ENCODE peak calls at places on chromosomes 6 and 20, in ten cellular contexts. U is psoas muscle; Z is substantia nigra; N is T-helper 2 cell; O is left ventricle myocardium superior; H is HTR-8/SVneo; K is stimulated activated naive CD8-positive, alpha-beta T cell treated with anti-CD3 and anti-CD28 coated beads, Interleukin-15, amount 100 ng/mL, for 72 hours; M is fibroblast of the aortic adventitia; C is central memory CD4-positive, alpha-beta T cell; S is RWPE2. R is an unnamed sample.

GRCh38 chr6:170227521-170227983 is 63.3 kb downstream of the DLL1 start:
- DNase-seq in U (no peak), Z (no peak), N (no peak), O (peak; percentile 17), H (peak; percentile 20), K (no peak), M (no peak), C (no peak), S (no peak), R (no peak)

GRCh38 chr6:22250486-22250885 is 46.4 kb downstream of the PRL start:
- DNase-seq in U (no peak), Z (no peak), N (no peak), O (no peak), H (no peak), K (no peak), M (no peak), C (no peak), S (no peak), R (no peak)

GRCh38 chr6:98041921-98042320 is 758.9 kb upstream of the MMS22L start:
- DNase-seq in U (no peak), Z (no peak), N (no peak), O (no peak), H (no peak), K (no peak), M (no peak), C (no peak), S (no peak), R (no peak)

GRCh38 chr6:11366183-11366933 is 133.9 kb upstream of the NEDD9 start:
- DNase-seq in U (no peak), Z (no peak), N (peak; percentile 38), O (no peak), H (no peak), K (peak; percentile 73), M (no peak), C (peak; percentile 22), S (no peak), R (no peak)

GRCh38 chr20:56630086-56630493 is 984 bp downstream of the TFAP2C start:
- DNase-seq in U (no peak), Z (no peak), N (no peak), O (peak; percentile 36), H (peak; percentile 99), K (peak; percentile 23), M (no peak), C (no peak), S (peak; percentile 98), R (no peak)

GRCh38 chr6:46390153-46390876 is 100.9 kb downstream of the RCAN2 start:
- DNase-seq in U (no peak), Z (no peak), N (no peak), O (no peak), H (no peak), K (no peak), M (no peak), C (no peak), S (no peak), R (no peak)

GRCh38 chr20:48791666-48792071 is 36.1 kb downstream of the PREX1 start:
- DNase-seq in U (no peak), Z (no peak), N (no peak), O (no peak), H (no peak), K (no peak), M (peak; percentile 90), C (no peak), S (no peak), R (no peak)

GRCh38 chr6:144373195-144373594 is 88.1 kb downstream of the UTRN start:
- DNase-seq in U (no peak), Z (no peak), N (no peak), O (no peak), H (no peak), K (no peak), M (no peak), C (no peak), S (no peak), R (no peak)

GRCh38 chr20:16761305-16761829 is 13.2 kb downstream of the OTOR start:
- DNase-seq in U (no peak), Z (peak; percentile 20), N (peak; percentile 8), O (no peak), H (peak; percentile 59), K (peak; percentile 44), M (peak; percentile 84), C (peak; percentile 44), S (no peak), R (peak; percentile 1)

GRCh38 chr6:10084276-10084993 is 330.4 kb downstream of the TFAP2A start:
- DNase-seq in U (no peak), Z (no peak), N (no peak), O (no peak), H (peak; percentile 25), K (no peak), M (no peak), C (no peak), S (peak; percentile 77), R (no peak)

GRCh38 chr6:167733740-167734661 is 92.7 kb upstream of the AFDN start:
- DNase-seq in U (no peak), Z (no peak), N (no peak), O (no peak), H (no peak), K (no peak), M (peak; percentile 8), C (no peak), S (no peak), R (no peak)

GRCh38 chr20:2507875-2508630 is 662 bp downstream of the ZNF343 start:
- DNase-seq in U (peak; percentile 59), Z (no peak), N (no peak), O (peak; percentile 32), H (no peak), K (no peak), M (peak; percentile 75), C (no peak), S (no peak), R (no peak)

GRCh38 chr6:894274-894673 is 201.3 kb upstream of the EXOC2 start:
- DNase-seq in U (no peak), Z (no peak), N (no peak), O (no peak), H (no peak), K (peak; percentile 15), M (no peak), C (no peak), S (no peak), R (no peak)

GRCh38 chr20:19433371-19434316 is 221.2 kb downstream of the SLC24A3 start:
- DNase-seq in U (no peak), Z (no peak), N (no peak), O (no peak), H (no peak), K (no peak), M (peak; percentile 14), C (no peak), S (no peak), R (no peak)

GRCh38 chr6:41917528-41917927 is 3.4 kb downstream of the MED20 start:
- DNase-seq in U (no peak), Z (no peak), N (no peak), O (no peak), H (peak; percentile 87), K (no peak), M (peak; percentile 94), C (no peak), S (no peak), R (no peak)

GRCh38 chr6:113077794-113078193 is 730.7 kb downstream of the RFPL4B start:
- DNase-seq in U (no peak), Z (no peak), N (no peak), O (no peak), H (no peak), K (no peak), M (no peak), C (no peak), S (no peak), R (no peak)

GRCh38 chr6:156703719-156704118 is 73.5 kb upstream of the ARID1B start:
- DNase-seq in U (no peak), Z (no peak), N (no peak), O (no peak), H (no peak), K (no peak), M (no peak), C (no peak), S (no peak), R (no peak)

GRCh38 chr6:80106418-80107235 is at the start of gene BCKDHB:
- DNase-seq in U (peak; percentile 99), Z (peak; percentile 95), N (peak; percentile 97), O (peak; percentile 98), H (peak; percentile 93), K (peak; percentile 98), M (peak; percentile 97), C (peak; percentile 98), S (peak; percentile 99), R (peak; percentile 95)